ENCODE peak calls at places on chromosomes 11 and 22, in eight cellular contexts. One of them, this sample, is unnamed.

GRCh38 chr11:18027475-18027874 is 14.6 kb upstream of the SERGEF start:
- DNase-seq in HepG2: no peak
- DNase-seq in SK-N-SH: no peak
- DNase-seq in GM23338: no peak
- DNase-seq in K562: no peak
- DNase-seq in Panc1: no peak
- DNase-seq in HL-60: no peak
- DNase-seq in GM12878: no peak
- DNase-seq in this sample: no peak

GRCh38 chr11:118343981-118344521 is at the start of gene CD3G:
- DNase-seq in HepG2: no peak
- DNase-seq in SK-N-SH: no peak
- DNase-seq in GM23338: no peak
- DNase-seq in K562: no peak
- DNase-seq in Panc1: no peak
- DNase-seq in HL-60: no peak
- DNase-seq in GM12878: no peak
- DNase-seq in this sample: no peak

GRCh38 chr11:121589946-121590537 is 137.3 kb upstream of the SORL1-AS1 start:
- DNase-seq in HepG2: no peak
- DNase-seq in SK-N-SH: no peak
- DNase-seq in GM23338: no peak
- DNase-seq in K562: no peak
- DNase-seq in Panc1: no peak
- DNase-seq in HL-60: peak
- DNase-seq in GM12878: peak
- DNase-seq in this sample: no peak

GRCh38 chr11:59174664-59175033 is 2.7 kb downstream of the DTX4 start:
- DNase-seq in HepG2: peak
- DNase-seq in SK-N-SH: no peak
- DNase-seq in GM23338: no peak
- DNase-seq in K562: no peak
- DNase-seq in Panc1: no peak
- DNase-seq in HL-60: no peak
- DNase-seq in GM12878: no peak
- DNase-seq in this sample: no peak

GRCh38 chr11:112042161-112042960 is 17.2 kb downstream of the DLAT start:
- DNase-seq in HepG2: no peak
- DNase-seq in SK-N-SH: no peak
- DNase-seq in GM23338: no peak
- DNase-seq in K562: peak
- DNase-seq in Panc1: no peak
- DNase-seq in HL-60: no peak
- DNase-seq in GM12878: no peak
- DNase-seq in this sample: peak

GRCh38 chr11:62071408-62071807 is 52.4 kb upstream of the INCENP start:
- DNase-seq in HepG2: no peak
- DNase-seq in SK-N-SH: no peak
- DNase-seq in GM23338: no peak
- DNase-seq in K562: no peak
- DNase-seq in Panc1: no peak
- DNase-seq in HL-60: no peak
- DNase-seq in GM12878: no peak
- DNase-seq in this sample: no peak

GRCh38 chr11:86988351-86988881 is 33.2 kb upstream of the FZD4 start:
- DNase-seq in HepG2: no peak
- DNase-seq in SK-N-SH: no peak
- DNase-seq in GM23338: no peak
- DNase-seq in K562: no peak
- DNase-seq in Panc1: no peak
- DNase-seq in HL-60: no peak
- DNase-seq in GM12878: no peak
- DNase-seq in this sample: no peak

GRCh38 chr11:68677432-68677831 is 6.9 kb upstream of the GAL start:
- DNase-seq in HepG2: peak
- DNase-seq in SK-N-SH: peak
- DNase-seq in GM23338: peak
- DNase-seq in K562: peak
- DNase-seq in Panc1: peak
- DNase-seq in HL-60: no peak
- DNase-seq in GM12878: no peak
- DNase-seq in this sample: peak

GRCh38 chr22:20117656-20118571 is 888 bp upstream of the TRMT2A start:
- DNase-seq in HepG2: no peak
- DNase-seq in SK-N-SH: no peak
- DNase-seq in GM23338: peak
- DNase-seq in K562: peak
- DNase-seq in Panc1: no peak
- DNase-seq in HL-60: peak
- DNase-seq in GM12878: no peak
- DNase-seq in this sample: no peak

GRCh38 chr22:50705219-50705691 is 32.6 kb downstream of the SHANK3 start:
- DNase-seq in HepG2: no peak
- DNase-seq in SK-N-SH: peak
- DNase-seq in GM23338: peak
- DNase-seq in K562: peak
- DNase-seq in Panc1: no peak
- DNase-seq in HL-60: peak
- DNase-seq in GM12878: no peak
- DNase-seq in this sample: no peak

DNA sequence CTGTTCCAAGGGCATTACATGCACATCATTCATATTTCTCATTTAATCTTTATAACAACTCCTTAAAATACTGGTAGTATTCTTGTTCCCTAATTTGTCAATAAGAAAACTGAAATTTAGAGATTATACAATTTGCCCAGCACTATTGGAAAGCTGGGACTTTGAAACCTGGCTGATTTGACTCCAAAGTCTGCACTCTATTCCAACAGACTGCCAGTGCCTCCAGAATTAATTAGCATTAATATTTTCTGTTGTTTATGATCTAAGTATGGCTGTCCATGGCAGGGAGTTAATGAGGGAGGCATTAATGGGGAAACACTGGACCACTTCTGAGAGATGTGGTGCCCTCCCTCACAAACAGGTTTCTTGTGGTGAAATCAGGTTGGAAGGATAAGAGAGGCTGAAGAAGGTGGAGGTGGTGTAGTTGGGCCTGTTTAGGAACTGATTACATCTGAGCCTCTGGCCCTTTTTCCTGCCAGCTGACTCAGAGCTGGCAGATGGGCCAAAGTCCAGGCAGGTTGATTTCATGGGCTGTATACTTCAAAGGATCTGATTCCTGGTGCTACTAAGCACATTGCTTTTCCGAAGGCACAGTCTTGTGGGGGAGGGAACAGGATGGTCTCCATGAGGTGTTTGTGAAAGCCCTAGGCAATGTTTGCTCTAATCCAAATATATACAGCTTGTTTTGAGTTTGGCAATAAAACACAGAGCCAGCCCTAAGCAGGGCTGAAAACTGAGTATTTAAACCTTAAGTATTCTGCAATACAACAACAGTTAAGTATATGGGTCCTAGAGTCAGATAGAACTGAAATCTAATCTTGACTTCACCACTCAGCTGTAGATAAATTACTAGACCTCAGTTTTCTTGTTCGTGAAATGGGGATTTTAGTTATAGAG is 21.0 kb upstream of the RAB30 start:
- DNase-seq in HepG2: peak
- DNase-seq in SK-N-SH: peak
- DNase-seq in GM23338: no peak
- DNase-seq in K562: no peak
- DNase-seq in Panc1: no peak
- DNase-seq in HL-60: no peak
- DNase-seq in GM12878: no peak
- DNase-seq in this sample: peak
- TF ChIP-seq POLR2AphosphoS5 in HepG2: no peak
- TF ChIP-seq POLR2AphosphoS5 in SK-N-SH: no peak
- TF ChIP-seq POLR2AphosphoS5 in GM23338: no peak
- TF ChIP-seq POLR2AphosphoS5 in K562: no peak
- TF ChIP-seq POLR2AphosphoS5 in Panc1: no peak
- TF ChIP-seq POLR2AphosphoS5 in HL-60: no peak
- TF ChIP-seq POLR2AphosphoS5 in GM12878: no peak
- TF ChIP-seq POLR2AphosphoS5 in this sample: peak

GRCh38 chr11:67281552-67282150 is 7.5 kb upstream of the ANKRD13D start:
- DNase-seq in HepG2: no peak
- DNase-seq in SK-N-SH: no peak
- DNase-seq in GM23338: no peak
- DNase-seq in K562: no peak
- DNase-seq in Panc1: no peak
- DNase-seq in HL-60: no peak
- DNase-seq in GM12878: no peak
- DNase-seq in this sample: no peak
- TF ChIP-seq REST in HepG2: no peak
- TF ChIP-seq REST in SK-N-SH: no peak
- TF ChIP-seq REST in GM23338: no peak
- TF ChIP-seq REST in K562: no peak
- TF ChIP-seq REST in Panc1: no peak
- TF ChIP-seq REST in HL-60: no peak
- TF ChIP-seq REST in GM12878: no peak
- TF ChIP-seq REST in this sample: no peak

GRCh38 chr11:102192349-102193066 is 82.3 kb downstream of the YAP1 start:
- DNase-seq in HepG2: peak
- DNase-seq in SK-N-SH: no peak
- DNase-seq in GM23338: no peak
- DNase-seq in K562: no peak
- DNase-seq in Panc1: no peak
- DNase-seq in HL-60: no peak
- DNase-seq in GM12878: no peak
- DNase-seq in this sample: no peak

GRCh38 chr11:102184269-102184987 is 74.2 kb downstream of the YAP1 start:
- DNase-seq in HepG2: no peak
- DNase-seq in SK-N-SH: no peak
- DNase-seq in GM23338: no peak
- DNase-seq in K562: no peak
- DNase-seq in Panc1: no peak
- DNase-seq in HL-60: no peak
- DNase-seq in GM12878: no peak
- DNase-seq in this sample: no peak

GRCh38 chr11:102186836-102187235 is 76.6 kb downstream of the YAP1 start:
- DNase-seq in HepG2: peak
- DNase-seq in SK-N-SH: no peak
- DNase-seq in GM23338: peak
- DNase-seq in K562: no peak
- DNase-seq in Panc1: no peak
- DNase-seq in HL-60: no peak
- DNase-seq in GM12878: no peak
- DNase-seq in this sample: no peak

GRCh38 chr11:102191832-102192231 is 81.6 kb downstream of the YAP1 start:
- DNase-seq in HepG2: peak
- DNase-seq in SK-N-SH: no peak
- DNase-seq in GM23338: no peak
- DNase-seq in K562: no peak
- DNase-seq in Panc1: no peak
- DNase-seq in HL-60: no peak
- DNase-seq in GM12878: no peak
- DNase-seq in this sample: no peak

DNA sequence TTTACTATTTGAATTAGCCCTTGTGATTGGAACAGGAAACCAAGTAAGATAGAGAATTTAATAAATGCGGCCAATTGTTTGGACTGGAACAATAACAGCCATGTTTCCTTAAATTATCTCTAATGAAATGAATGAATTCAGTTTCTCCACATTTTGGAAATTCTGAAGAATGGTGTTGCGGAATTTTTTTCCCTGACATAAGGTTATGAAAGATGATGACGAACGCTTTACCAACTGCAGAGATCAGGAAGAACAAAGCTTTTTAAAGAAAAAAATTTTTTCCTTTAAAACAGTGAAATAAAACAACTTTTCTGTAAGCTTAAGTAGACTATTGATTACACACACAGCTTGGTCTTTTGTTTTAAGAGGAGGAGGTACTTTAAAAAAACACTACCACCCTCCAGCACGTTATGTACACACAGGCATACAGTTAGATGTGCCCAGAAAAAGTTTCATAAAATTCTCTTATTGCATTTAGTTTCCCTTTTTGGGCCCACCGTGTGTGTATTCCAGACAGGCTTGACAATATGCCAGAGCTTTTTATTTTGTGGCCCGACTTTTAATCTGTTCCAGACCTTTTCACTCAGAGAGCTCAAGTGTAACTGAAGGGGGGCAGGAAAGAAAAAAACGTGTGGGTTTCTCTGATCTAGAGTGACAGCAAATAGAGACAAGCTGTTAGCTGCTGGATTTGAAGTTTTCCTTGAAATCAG is 77.3 kb downstream of the YAP1 start:
- DNase-seq in HepG2: peak
- DNase-seq in SK-N-SH: peak
- DNase-seq in GM23338: no peak
- DNase-seq in K562: no peak
- DNase-seq in Panc1: no peak
- DNase-seq in HL-60: no peak
- DNase-seq in GM12878: no peak
- DNase-seq in this sample: no peak
- TF ChIP-seq POLR2AphosphoS5 in HepG2: no peak
- TF ChIP-seq POLR2AphosphoS5 in SK-N-SH: peak
- TF ChIP-seq POLR2AphosphoS5 in GM23338: no peak
- TF ChIP-seq POLR2AphosphoS5 in K562: no peak
- TF ChIP-seq POLR2AphosphoS5 in Panc1: no peak
- TF ChIP-seq POLR2AphosphoS5 in HL-60: no peak
- TF ChIP-seq POLR2AphosphoS5 in GM12878: no peak
- TF ChIP-seq POLR2AphosphoS5 in this sample: no peak

DNA sequence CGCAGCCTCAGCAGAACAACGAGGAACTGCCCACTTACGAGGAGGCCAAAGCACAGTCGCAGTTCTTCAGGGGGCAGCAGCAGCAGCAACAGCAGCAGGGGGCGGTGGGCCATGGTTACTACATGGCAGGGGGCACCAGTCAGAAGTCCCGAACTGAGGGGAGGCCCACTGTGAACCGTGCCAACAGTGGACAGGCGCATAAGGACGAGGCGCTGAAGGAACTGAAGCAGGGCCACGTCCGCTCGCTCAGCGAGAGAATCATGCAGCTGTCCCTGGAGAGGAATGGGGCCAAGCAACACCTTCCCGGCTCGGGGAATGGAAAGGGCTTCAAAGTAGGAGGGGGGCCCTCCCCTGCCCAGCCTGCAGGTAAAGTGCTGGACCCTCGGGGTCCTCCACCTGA is 31.6 kb downstream of the AMOTL1 start:
- DNase-seq in HepG2: no peak
- DNase-seq in SK-N-SH: no peak
- DNase-seq in GM23338: no peak
- DNase-seq in K562: no peak
- DNase-seq in Panc1: no peak
- DNase-seq in HL-60: no peak
- DNase-seq in GM12878: no peak
- DNase-seq in this sample: no peak
- TF ChIP-seq REST in HepG2: no peak
- TF ChIP-seq REST in SK-N-SH: no peak
- TF ChIP-seq REST in GM23338: no peak
- TF ChIP-seq REST in K562: no peak
- TF ChIP-seq REST in Panc1: no peak
- TF ChIP-seq REST in HL-60: no peak
- TF ChIP-seq REST in GM12878: no peak
- TF ChIP-seq REST in this sample: no peak

GRCh38 chr22:38628444-38628843 is 27.7 kb downstream of the FAM227A start:
- DNase-seq in HepG2: no peak
- DNase-seq in SK-N-SH: no peak
- DNase-seq in GM23338: no peak
- DNase-seq in K562: no peak
- DNase-seq in Panc1: no peak
- DNase-seq in HL-60: no peak
- DNase-seq in GM12878: no peak
- DNase-seq in this sample: no peak
- TF ChIP-seq POLR2AphosphoS5 in HepG2: no peak
- TF ChIP-seq POLR2AphosphoS5 in SK-N-SH: no peak
- TF ChIP-seq POLR2AphosphoS5 in GM23338: no peak
- TF ChIP-seq POLR2AphosphoS5 in K562: no peak
- TF ChIP-seq POLR2AphosphoS5 in Panc1: no peak
- TF ChIP-seq POLR2AphosphoS5 in HL-60: no peak
- TF ChIP-seq POLR2AphosphoS5 in GM12878: no peak
- TF ChIP-seq POLR2AphosphoS5 in this sample: no peak